ENCODE peak calls at places on chromosomes 3 and 15, in four cellular contexts. P is GM10248, M is neural crest cell, Y is endothelial cell. X is an unnamed sample.

GRCh38 chr3:128804017-128804816 is 75.2 kb upstream of the ACAD9 start:
- DNase-seq in P (peak), M (no peak), Y (peak), X (peak)

GRCh38 chr3:61594144-61594977 is 33.0 kb downstream of the PTPRG start:
- DNase-seq in P (no peak), M (no peak), Y (no peak), X (no peak)

GRCh38 chr3:184129012-184129411 is 6.1 kb upstream of the EIF2B5 start:
- DNase-seq in P (peak), M (no peak), Y (peak), X (peak)

GRCh38 chr3:184942735-184943134 is 130.8 kb downstream of the VPS8 start:
- DNase-seq in P (peak), M (no peak), Y (no peak), X (no peak)

GRCh38 chr3:37163262-37164020 is 10.9 kb downstream of the LRRFIP2 start:
- DNase-seq in P (no peak), M (no peak), Y (peak), X (no peak)

GRCh38 chr3:128486692-128487537 is 6.1 kb downstream of the GATA2 start:
- DNase-seq in P (no peak), M (no peak), Y (peak), X (no peak)

GRCh38 chr3:95048564-95048963 is 985.7 kb downstream of the NSUN3 start:
- DNase-seq in P (no peak), M (no peak), Y (no peak), X (no peak)

GRCh38 chr15:96442076-96442475 is 111.6 kb downstream of the NR2F2 start:
- DNase-seq in P (no peak), M (no peak), Y (no peak), X (no peak)

GRCh38 chr15:75676688-75677475 is 29.2 kb downstream of the SNX33 start:
- DNase-seq in P (no peak), M (no peak), Y (no peak), X (no peak)

GRCh38 chr15:78565951-78566774 is 843 bp downstream of the CHRNA5 start:
- DNase-seq in P (peak), M (peak), Y (no peak), X (peak)

GRCh38 chr3:194998948-194999347 is 272.0 kb downstream of the XXYLT1 start:
- DNase-seq in P (no peak), M (no peak), Y (no peak), X (no peak)

GRCh38 chr3:65751123-65751700 is 287.5 kb downstream of the MAGI1 start:
- DNase-seq in P (peak), M (peak), Y (peak), X (peak)
- TF ChIP-seq CTCF in P (peak), M (peak), Y (peak), X (peak)

GRCh38 chr3:21484323-21485154 is 266.5 kb downstream of the ZNF385D start:
- DNase-seq in P (peak), M (peak), Y (peak), X (peak)
- TF ChIP-seq CTCF in P (peak), M (peak), Y (peak), X (peak)

GRCh38 chr3:161920196-161920595 is 423.6 kb downstream of the OTOL1 start:
- DNase-seq in P (no peak), M (no peak), Y (no peak), X (no peak)

GRCh38 chr3:161927131-161927530 is 430.5 kb downstream of the OTOL1 start:
- DNase-seq in P (no peak), M (no peak), Y (no peak), X (no peak)

DNA sequence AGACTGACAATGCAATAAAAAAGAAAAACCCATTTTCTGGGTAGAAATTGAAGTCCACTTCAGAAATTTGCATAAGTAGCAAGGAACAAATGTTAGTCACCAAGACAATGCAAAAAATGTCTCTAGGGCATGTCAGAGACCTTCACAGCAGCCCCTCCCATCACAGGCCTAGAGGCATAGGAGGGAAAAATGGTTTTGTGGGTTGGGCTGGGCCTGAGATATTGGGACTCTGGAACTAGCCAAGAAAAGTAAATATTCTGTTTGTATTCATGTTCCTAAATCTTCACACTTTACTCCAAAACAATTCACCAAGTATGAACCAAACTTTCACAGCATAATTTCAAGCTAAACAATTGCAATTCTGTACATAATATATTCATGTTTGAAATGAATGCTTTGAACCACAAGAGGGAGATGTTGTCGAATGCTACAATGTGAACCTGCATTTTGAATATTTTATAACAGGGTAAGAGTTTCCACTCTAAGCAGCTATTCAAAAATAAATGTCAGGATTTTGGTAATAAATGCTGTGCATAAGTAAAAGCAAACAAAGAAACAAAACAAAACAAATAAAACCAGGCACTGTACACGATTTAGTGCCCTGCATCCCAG is 429.2 kb downstream of the OTOL1 start:
- DNase-seq in P (no peak), M (no peak), Y (no peak), X (no peak)
- TF ChIP-seq CTCF in P (no peak), M (peak), Y (peak), X (no peak)

DNA sequence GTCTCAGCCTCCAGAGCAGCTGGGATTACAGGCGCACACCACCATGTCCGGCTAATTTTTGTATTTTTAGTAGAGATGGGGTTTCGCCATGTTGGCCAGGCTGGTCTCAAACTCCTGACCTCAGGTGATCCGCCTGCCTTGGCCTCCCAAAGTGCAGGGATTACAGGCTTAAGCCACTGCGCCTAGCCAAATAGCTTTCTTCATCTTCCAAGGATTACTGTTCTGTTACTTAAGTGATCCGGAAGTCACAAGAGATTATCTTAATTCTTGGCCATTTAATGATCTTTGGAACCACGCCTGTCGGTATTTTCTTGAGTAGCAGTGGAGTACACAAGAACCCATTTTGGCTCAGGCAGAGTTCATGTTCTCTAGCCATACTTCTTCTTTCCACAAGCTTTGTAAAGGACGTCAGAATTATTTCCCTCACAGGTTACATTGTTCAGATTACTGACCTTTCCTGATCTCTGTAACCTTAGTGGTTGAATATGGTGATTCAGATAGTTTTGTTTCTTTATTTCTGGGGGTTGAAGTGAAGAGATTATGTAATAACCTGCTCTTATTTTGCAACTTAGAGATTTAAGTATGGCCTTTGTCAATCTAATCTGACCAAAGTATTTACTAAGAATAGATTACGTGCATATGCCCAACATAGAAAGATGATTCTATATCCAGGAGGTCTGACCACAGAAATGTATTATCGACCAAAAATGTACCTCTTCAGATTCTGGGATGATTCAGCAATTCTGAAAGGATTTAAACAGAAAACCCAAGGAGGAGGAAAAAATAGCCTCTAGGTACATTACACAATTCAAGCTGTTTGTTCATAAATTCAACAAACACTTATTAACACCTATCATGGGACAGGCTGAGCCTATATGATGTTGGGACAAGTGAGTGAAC is 132.2 kb downstream of the GREM1 start:
- DNase-seq in P (no peak), M (no peak), Y (no peak), X (no peak)
- TF ChIP-seq CTCF in P (no peak), M (no peak), Y (no peak), X (no peak)

GRCh38 chr3:42957573-42957972 is 21.5 kb upstream of the GASK1A start:
- DNase-seq in P (no peak), M (no peak), Y (no peak), X (no peak)

GRCh38 chr3:42960282-42960681 is 18.8 kb upstream of the GASK1A start:
- DNase-seq in P (no peak), M (no peak), Y (no peak), X (no peak)

GRCh38 chr3:42960781-42961180 is 18.3 kb upstream of the GASK1A start:
- DNase-seq in P (no peak), M (no peak), Y (no peak), X (no peak)

GRCh38 chr3:42964286-42964685 is 14.8 kb upstream of the GASK1A start:
- DNase-seq in P (no peak), M (no peak), Y (no peak), X (no peak)

GRCh38 chr3:42961633-42962032 is 17.5 kb upstream of the GASK1A start:
- DNase-seq in P (no peak), M (peak), Y (peak), X (no peak)
- TF ChIP-seq CTCF in P (peak), M (peak), Y (peak), X (peak)

GRCh38 chr3:17841190-17841828 is 98.9 kb upstream of the TBC1D5 start:
- DNase-seq in P (peak), M (peak), Y (peak), X (peak)

GRCh38 chr3:17846466-17846865 is 104.0 kb upstream of the TBC1D5 start:
- DNase-seq in P (no peak), M (no peak), Y (no peak), X (no peak)

GRCh38 chr3:17847156-17847555 is 104.7 kb upstream of the TBC1D5 start:
- DNase-seq in P (no peak), M (no peak), Y (no peak), X (no peak)

GRCh38 chr3:17840651-17841050 is 98.2 kb upstream of the TBC1D5 start:
- DNase-seq in P (no peak), M (no peak), Y (no peak), X (no peak)

GRCh38 chr3:17845026-17845425 is 102.6 kb upstream of the TBC1D5 start:
- DNase-seq in P (no peak), M (no peak), Y (no peak), X (no peak)
- TF ChIP-seq CTCF in P (no peak), M (no peak), Y (no peak), X (no peak)

DNA sequence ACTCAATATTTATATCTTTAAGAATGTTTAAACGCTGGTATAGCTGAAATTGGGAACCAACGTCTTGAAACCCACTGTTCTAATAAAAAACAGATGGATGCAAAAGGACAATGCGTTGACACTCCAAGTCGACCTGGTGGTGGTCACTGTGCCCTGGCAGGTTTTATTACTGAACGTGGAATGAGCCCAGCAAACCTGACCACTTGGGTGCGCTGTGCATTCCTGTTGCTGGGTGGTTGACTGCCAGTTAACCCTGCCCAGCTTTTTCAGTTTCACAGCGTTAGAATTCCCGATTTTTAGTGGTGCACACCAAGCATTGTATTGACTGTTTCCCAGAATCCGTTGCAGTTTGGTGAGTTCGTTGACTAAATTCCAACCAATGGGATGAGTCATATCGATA is 384.4 kb downstream of the OCA2 start:
- DNase-seq in P (no peak), M (no peak), Y (no peak), X (no peak)
- TF ChIP-seq CTCF in P (no peak), M (no peak), Y (no peak), X (no peak)

GRCh38 chr3:1734494-1735122 is 364.1 kb upstream of the CNTN4 start:
- DNase-seq in P (no peak), M (no peak), Y (no peak), X (no peak)
- TF ChIP-seq CTCF in P (no peak), M (no peak), Y (no peak), X (no peak)

DNA sequence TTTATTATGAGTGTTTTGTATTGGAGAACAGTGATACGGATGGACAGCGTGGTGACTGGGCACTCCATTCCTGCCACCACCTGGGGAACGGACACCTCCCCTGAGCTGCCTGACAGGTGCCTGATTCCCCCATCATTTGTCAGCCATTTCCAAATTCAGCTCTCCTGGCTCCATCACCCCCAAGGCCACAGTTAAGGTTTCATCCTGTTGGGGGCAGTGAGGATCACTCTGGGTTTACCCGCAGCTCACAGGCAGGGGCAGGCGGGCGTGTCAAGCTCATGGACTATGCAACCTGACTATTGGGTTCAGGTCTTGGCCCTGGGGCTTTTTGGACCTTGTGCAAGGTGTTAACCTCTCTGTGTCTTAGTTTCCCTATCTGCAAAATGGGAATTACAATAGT is 76.3 kb downstream of the RAB11A start:
- DNase-seq in P (no peak), M (no peak), Y (no peak), X (no peak)
- TF ChIP-seq CTCF in P (no peak), M (no peak), Y (no peak), X (no peak)

GRCh38 chr3:30934208-30934550 is 39.7 kb upstream of the GADL1 start:
- DNase-seq in P (no peak), M (no peak), Y (no peak), X (peak)
- TF ChIP-seq CTCF in P (peak), M (peak), Y (peak), X (no peak)